ENCODE peak calls at places on chromosome 12, in six cellular contexts. G is upper lobe of right lung, W is PC-9, H is psoas muscle, O is lung, N is transverse colon. X is an unnamed sample. For H3K4me1, the result is how much of the 10 kb centered on the place peaks cover.

GRCh38 chr12:8554451-8555195 is 13.9 kb upstream of the CLEC4E start:
- DNase-seq in G (no peak), W (no peak), H (no peak), O (no peak), N (no peak), X (no peak)

GRCh38 chr12:30982413-30982812 is 55.9 kb downstream of the TSPAN11 start:
- DNase-seq in G (no peak), W (no peak), H (no peak), O (no peak), N (no peak), X (no peak)

GRCh38 chr12:20620311-20620710 is 74.8 kb upstream of the SLCO1C1 start:
- DNase-seq in G (no peak), W (no peak), H (no peak), O (no peak), N (no peak), X (no peak)

GRCh38 chr12:53045646-53046045 is 4.2 kb upstream of the TNS2 start:
- DNase-seq in G (no peak), W (no peak), H (peak), O (no peak), N (no peak), X (peak)

GRCh38 chr12:131007031-131007793 is 53.5 kb downstream of the ADGRD1 start:
- DNase-seq in G (no peak), W (no peak), H (peak), O (no peak), N (peak), X (no peak)

GRCh38 chr12:54136844-54137580 is 51.8 kb downstream of the SMUG1 start:
- DNase-seq in G (no peak), W (no peak), H (no peak), O (no peak), N (no peak), X (peak)

GRCh38 chr12:116955382-116956021 is 44.8 kb downstream of the FBXW8 start:
- DNase-seq in G (peak), W (peak), H (no peak), O (peak), N (peak), X (no peak)

GRCh38 chr12:100110276-100110675 is 32.4 kb downstream of the BLTP3B start:
- DNase-seq in G (no peak), W (no peak), H (no peak), O (no peak), N (no peak), X (no peak)

GRCh38 chr12:26848156-26848825 is 15.3 kb upstream of the ITPR2 start:
- DNase-seq in G (no peak), W (peak), H (no peak), O (no peak), N (no peak), X (no peak)

GRCh38 chr12:85130631-85131030 is 94.5 kb downstream of the LRRIQ1 start:
- DNase-seq in G (no peak), W (no peak), H (no peak), O (no peak), N (no peak), X (no peak)

GRCh38 chr12:115763376-115763775 is 514.1 kb downstream of the MED13L start:
- DNase-seq in G (no peak), W (no peak), H (no peak), O (no peak), N (no peak), X (no peak)

GRCh38 chr12:102061096-102061555 is 665 bp downstream of the WASHC3 start:
- DNase-seq in G (no peak), W (peak), H (no peak), O (no peak), N (no peak), X (no peak)

GRCh38 chr12:60072911-60073310 is 477.1 kb downstream of the SLC16A7 start:
- DNase-seq in G (no peak), W (no peak), H (no peak), O (no peak), N (no peak), X (no peak)

GRCh38 chr12:120847392-120848157 is 56.6 kb downstream of the SPPL3 start:
- DNase-seq in G (no peak), W (no peak), H (no peak), O (no peak), N (peak), X (no peak)

GRCh38 chr12:981956-982355 is 9.1 kb upstream of the ERC1 start:
- DNase-seq in G (no peak), W (no peak), H (no peak), O (no peak), N (no peak), X (no peak)

GRCh38 chr12:32895688-32896437 is 714 bp downstream of the PKP2 start:
- DNase-seq in G (no peak), W (no peak), H (no peak), O (no peak), N (peak), X (no peak)

GRCh38 chr12:112346194-112346593 is 36.0 kb downstream of the HECTD4 start:
- DNase-seq in G (no peak), W (no peak), H (no peak), O (no peak), N (no peak), X (no peak)

GRCh38 chr12:104938371-104938770 is 19.7 kb downstream of the SLC41A2 start:
- DNase-seq in G (no peak), W (no peak), H (no peak), O (no peak), N (no peak), X (no peak)

GRCh38 chr12:117282490-117282889 is 78.9 kb downstream of the NOS1 start:
- DNase-seq in G (no peak), W (no peak), H (no peak), O (no peak), N (no peak), X (no peak)

GRCh38 chr12:100128509-100128908 is 14.2 kb downstream of the BLTP3B start:
- DNase-seq in G (no peak), W (no peak), H (peak), O (no peak), N (peak), X (no peak)

GRCh38 chr12:25903603-25904245 is 54.8 kb upstream of the RASSF8 start:
- DNase-seq in G (no peak), W (no peak), H (no peak), O (no peak), N (no peak), X (no peak)

GRCh38 chr12:7844131-7844530 is 28.6 kb downstream of the SLC2A14 start:
- DNase-seq in G (no peak), W (no peak), H (no peak), O (no peak), N (no peak), X (no peak)

GRCh38 chr12:49567611-49568441 is at the start of gene MCRS1:
- DNase-seq in G (peak), W (peak), H (peak), O (peak), N (peak), X (peak)

GRCh38 chr12:56683-57346 is 9.8 kb upstream of the IQSEC3 start:
- DNase-seq in G (no peak), W (no peak), H (no peak), O (no peak), N (no peak), X (peak)

GRCh38 chr12:108850854-108851573 is 6.4 kb downstream of the SSH1 start:
- DNase-seq in G (no peak), W (no peak), H (peak), O (no peak), N (no peak), X (peak)

GRCh38 chr12:26264215-26264838 is 69.0 kb downstream of the SSPN start:
- DNase-seq in G (no peak), W (no peak), H (no peak), O (no peak), N (no peak), X (no peak)

GRCh38 chr12:96274331-96274730 is 80.2 kb downstream of the ELK3 start:
- DNase-seq in G (no peak), W (no peak), H (no peak), O (no peak), N (no peak), X (no peak)

GRCh38 chr12:19833775-19834501 is 394.6 kb downstream of the AEBP2 start:
- DNase-seq in G (no peak), W (no peak), H (no peak), O (no peak), N (no peak), X (no peak)

GRCh38 chr12:118714051-118714460 is 267.3 kb upstream of the SRRM4 start:
- DNase-seq in G (no peak), W (peak), H (no peak), O (no peak), N (peak), X (no peak)

GRCh38 chr12:112381421-112381897 is 772 bp downstream of the HECTD4 start:
- DNase-seq in G (no peak), W (no peak), H (peak), O (no peak), N (peak), X (no peak)

GRCh38 chr12:45234134-45234865 is 18.4 kb downstream of the ANO6 start:
- DNase-seq in G (no peak), W (peak), H (peak), O (no peak), N (no peak), X (no peak)

DNA sequence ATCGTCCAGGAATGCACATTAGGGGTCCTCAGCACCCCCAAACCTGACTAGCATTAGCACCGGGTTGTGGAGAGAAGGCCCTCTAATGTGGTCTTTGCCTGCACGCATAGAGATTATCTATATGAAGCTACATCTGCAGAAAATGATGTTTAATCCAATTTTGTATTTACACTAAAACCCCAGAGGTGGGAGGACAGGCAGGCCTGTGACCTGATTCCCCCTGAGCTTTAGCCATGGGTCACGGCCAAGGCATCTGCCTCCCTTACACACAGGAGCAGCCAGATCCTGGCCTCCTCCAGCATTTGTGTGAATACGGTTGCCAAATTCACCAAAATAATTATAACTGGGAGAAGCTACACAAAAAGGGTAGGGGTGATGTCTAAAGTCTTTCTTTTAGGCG is 7.0 kb downstream of the APOLD1 start:
- DNase-seq in G (no peak), W (no peak), H (no peak), O (no peak), N (no peak), X (no peak)
- H3K4me1 ChIP-seq in G (under half), W (half or more), H (under half), O (under half), N (under half), X (under half)

DNA sequence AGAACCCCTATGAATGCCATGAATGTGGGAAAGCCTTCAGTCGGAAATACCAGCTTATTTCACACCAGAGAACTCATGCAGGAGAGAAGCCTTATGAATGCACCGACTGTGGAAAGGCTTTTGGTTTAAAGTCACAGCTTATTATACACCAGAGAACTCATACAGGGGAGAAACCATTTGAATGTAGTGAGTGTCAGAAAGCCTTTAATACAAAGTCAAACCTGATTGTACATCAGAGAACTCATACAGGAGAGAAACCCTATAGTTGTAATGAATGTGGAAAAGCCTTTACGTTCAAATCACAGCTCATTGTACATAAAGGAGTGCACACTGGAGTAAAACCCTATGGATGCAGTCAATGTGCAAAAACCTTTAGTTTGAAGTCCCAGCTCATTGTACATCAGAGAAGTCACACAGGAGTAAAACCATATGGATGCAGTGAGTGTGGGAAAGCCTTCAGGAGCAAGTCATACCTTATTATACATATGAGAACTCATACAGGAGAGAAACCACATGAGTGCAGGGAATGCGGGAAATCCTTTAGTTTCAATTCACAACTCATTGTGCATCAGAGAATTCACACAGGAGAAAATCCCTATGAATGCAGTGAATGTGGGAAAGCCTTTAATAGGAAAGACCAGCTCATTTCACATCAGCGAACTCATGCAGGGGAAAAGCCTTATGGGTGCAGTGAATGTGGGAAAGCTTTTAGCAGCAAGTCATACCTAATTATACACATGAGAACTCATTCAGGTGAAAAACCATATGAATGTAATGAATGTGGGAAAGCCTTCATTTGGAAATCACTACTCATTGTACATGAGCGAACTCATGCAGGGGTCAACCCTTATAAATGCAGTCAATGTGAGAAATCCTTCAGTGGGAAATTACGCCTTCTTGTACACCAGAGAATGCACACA is 22.3 kb downstream of the ZNF268 start:
- DNase-seq in G (no peak), W (no peak), H (no peak), O (no peak), N (no peak), X (no peak)
- H3K4me3 ChIP-seq in G (no peak), W (peak), H (no peak), O (no peak), N (no peak), X (no peak)

GRCh38 chr12:67633708-67634107 is 14.8 kb upstream of the DYRK2 start:
- DNase-seq in G (peak), W (no peak), H (no peak), O (peak), N (no peak), X (peak)
- H3K4me1 ChIP-seq in G (under half), W (under half), H (under half), O (under half), N (under half), X (under half)

GRCh38 chr12:65828711-65829339 is 4.5 kb downstream of the HMGA2 start:
- DNase-seq in G (no peak), W (no peak), H (no peak), O (no peak), N (no peak), X (no peak)

GRCh38 chr12:65829716-65830115 is 5.4 kb downstream of the HMGA2 start:
- DNase-seq in G (no peak), W (no peak), H (no peak), O (no peak), N (no peak), X (no peak)

GRCh38 chr12:65827827-65828231 is 3.5 kb downstream of the HMGA2 start:
- DNase-seq in G (no peak), W (no peak), H (no peak), O (no peak), N (no peak), X (no peak)

GRCh38 chr12:65832217-65832616 is 7.9 kb downstream of the HMGA2 start:
- DNase-seq in G (no peak), W (no peak), H (no peak), O (no peak), N (no peak), X (no peak)

DNA sequence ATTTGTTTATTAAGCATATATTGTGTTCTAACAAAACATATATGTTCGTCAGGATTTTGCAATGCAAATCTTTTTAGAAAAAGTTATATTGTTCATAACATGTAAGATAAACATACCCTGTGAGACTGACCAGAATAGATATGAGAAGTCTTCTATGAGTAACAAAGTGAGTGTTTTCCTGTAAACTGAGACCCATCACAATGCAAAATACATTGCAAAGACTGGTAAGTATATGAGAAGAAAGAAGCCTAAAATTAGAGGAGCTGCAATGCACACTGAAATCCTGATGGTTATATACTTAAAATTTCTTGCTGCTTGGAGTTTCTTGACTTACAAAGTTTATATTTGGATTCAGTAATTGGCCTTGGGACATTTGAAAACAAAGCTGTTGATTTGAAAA is 6.0 kb downstream of the HMGA2 start:
- DNase-seq in G (no peak), W (no peak), H (no peak), O (no peak), N (no peak), X (no peak)
- H3K4me3 ChIP-seq in G (no peak), W (peak), H (no peak), O (no peak), N (no peak), X (no peak)

DNA sequence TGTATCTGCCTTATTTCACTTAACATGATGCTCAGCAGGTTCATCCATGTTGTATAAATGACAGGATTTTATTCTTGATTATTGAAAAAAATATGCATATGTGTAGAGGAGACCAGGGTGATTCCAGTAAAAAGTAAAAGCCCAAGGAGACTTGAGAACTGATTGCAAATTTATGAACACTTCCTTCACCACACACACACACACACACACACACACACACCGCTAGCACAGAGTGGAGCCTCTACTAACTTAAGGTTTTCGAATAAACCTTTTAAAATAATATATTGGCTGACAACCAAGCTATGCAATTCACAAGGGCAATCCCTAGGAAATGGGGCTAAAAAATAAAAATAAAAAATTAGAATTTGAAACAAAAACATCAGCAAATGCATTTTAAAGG is 8.3 kb upstream of the KLRK1 start:
- DNase-seq in G (no peak), W (no peak), H (no peak), O (no peak), N (no peak), X (no peak)
- H3K4me1 ChIP-seq in G (under half), W (under half), H (under half), O (under half), N (under half), X (under half)

GRCh38 chr12:69662764-69663163 is 36.3 kb downstream of the BEST3 start:
- DNase-seq in G (no peak), W (no peak), H (no peak), O (no peak), N (no peak), X (no peak)

GRCh38 chr12:69672195-69672594 is 26.9 kb downstream of the BEST3 start:
- DNase-seq in G (no peak), W (no peak), H (no peak), O (no peak), N (no peak), X (no peak)

GRCh38 chr12:69661386-69661785 is 37.7 kb downstream of the BEST3 start:
- DNase-seq in G (no peak), W (no peak), H (no peak), O (no peak), N (no peak), X (no peak)

GRCh38 chr12:69671597-69671996 is 27.5 kb downstream of the BEST3 start:
- DNase-seq in G (no peak), W (no peak), H (no peak), O (peak), N (no peak), X (no peak)

DNA sequence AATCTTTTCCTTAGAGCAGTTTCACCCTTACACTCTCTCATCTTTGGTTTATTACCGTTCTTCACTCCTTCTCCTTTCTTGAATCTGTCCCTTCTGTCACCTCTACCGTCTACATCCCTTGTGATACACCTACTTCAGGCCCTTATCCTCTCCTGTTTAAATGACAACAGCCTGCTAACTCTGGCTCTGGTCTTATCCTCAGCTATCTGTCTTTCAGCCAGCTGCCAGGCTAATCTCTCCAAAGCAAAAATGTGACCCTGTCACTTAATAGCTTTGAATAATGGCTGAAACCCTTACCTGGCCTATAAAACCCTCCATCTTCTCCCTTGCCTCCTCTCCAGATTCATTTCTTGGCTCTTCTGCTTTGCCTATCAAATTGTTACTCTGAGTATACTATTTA is 32.3 kb downstream of the BEST3 start:
- DNase-seq in G (no peak), W (no peak), H (no peak), O (no peak), N (no peak), X (no peak)
- H3K4me3 ChIP-seq in G (no peak), W (no peak), H (no peak), O (no peak), N (no peak), X (no peak)

X was measured in aorta.